ENCODE peak calls at places on chromosomes 5 and 9, in six cellular contexts. N is right lobe of liver; H is CD4-positive, alpha-beta memory T cell; D is heart right ventricle; Z is HCT116; G is MM.1S. Y is an unnamed sample.

GRCh38 chr5:42813533-42813932 is 1.8 kb upstream of the SELENOP start:
- DNase-seq in H (no peak), N (peak; percentile 62), G (no peak), D (no peak), Z (no peak), Y (peak; percentile 51)

GRCh38 chr9:113350937-113351336 is 1.6 kb downstream of the BSPRY start:
- DNase-seq in D (no peak), H (no peak), N (no peak), Z (no peak), G (peak; percentile 62), Y (no peak)

GRCh38 chr9:107587175-107587963 is 97.8 kb upstream of the KLF4 start:
- DNase-seq in H (no peak), N (peak; percentile 76), Z (no peak), G (no peak), D (peak; percentile 82), Y (peak; percentile 86)

GRCh38 chr9:75658301-75658919 is 232.1 kb upstream of the PCSK5 start:
- DNase-seq in N (no peak), G (no peak), Z (no peak), D (no peak), H (no peak), Y (no peak)

GRCh38 chr5:67206381-67207328 is 10.1 kb upstream of the CD180 start:
- DNase-seq in G (peak; percentile 95), N (no peak), Z (peak; percentile 82), D (no peak), H (peak; percentile 91), Y (no peak)

GRCh38 chr9:27701664-27702063 is 128.4 kb upstream of the C9orf72 start:
- DNase-seq in H (no peak), D (peak; percentile 40), N (no peak), G (no peak), Z (no peak), Y (peak; percentile 25)

GRCh38 chr9:40911647-40912046 is 216.8 kb downstream of the FOXD4L6 start:
- DNase-seq in N (no peak), G (no peak), Z (no peak), H (no peak), D (no peak), Y (no peak)

GRCh38 chr5:59198365-59198764 is 615.5 kb downstream of the RAB3C start:
- DNase-seq in N (no peak), Z (no peak), D (no peak), G (no peak), H (no peak), Y (no peak)

GRCh38 chr9:33446507-33447403 is 638 bp downstream of the AQP3 start:
- DNase-seq in D (peak; percentile 48), N (peak; percentile 89), G (peak; percentile 86), H (peak; percentile 82), Z (no peak), Y (peak; percentile 78)

GRCh38 chr9:97806721-97807120 is 46.3 kb upstream of the FOXE1 start:
- DNase-seq in G (no peak), H (no peak), Z (no peak), N (no peak), D (no peak), Y (no peak)

GRCh38 chr5:79959407-79959806 is 31.7 kb downstream of the MTX3 start:
- DNase-seq in D (no peak), G (no peak), N (no peak), H (no peak), Z (no peak), Y (no peak)

GRCh38 chr5:158147227-158147626 is 288.3 kb upstream of the CLINT1 start:
- DNase-seq in D (no peak), N (no peak), H (no peak), G (no peak), Z (no peak), Y (no peak)

GRCh38 chr5:56858777-56859442 is 43.6 kb downstream of the MAP3K1 start:
- DNase-seq in H (no peak), G (no peak), D (no peak), Z (no peak), N (no peak), Y (no peak)

GRCh38 chr5:76251656-76252055 is 151.4 kb upstream of the IQGAP2 start:
- DNase-seq in D (no peak), Z (no peak), G (no peak), N (no peak), H (no peak), Y (no peak)

GRCh38 chr9:79572891-79573696 is 1.3 kb downstream of the TLE4 start:
- DNase-seq in Z (no peak), D (peak; percentile 47), H (peak; percentile 71), G (peak; percentile 8), N (peak; percentile 76), Y (peak; percentile 85)

GRCh38 chr9:17580119-17580518 is 1.3 kb downstream of the SH3GL2 start:
- DNase-seq in N (no peak), H (no peak), D (no peak), G (no peak), Z (no peak), Y (no peak)

GRCh38 chr9:31807574-31808256 is 576.7 kb upstream of the ACO1 start:
- DNase-seq in D (no peak), Z (peak; percentile 51), G (no peak), N (no peak), H (no peak), Y (no peak)

GRCh38 chr5:142063878-142064331 is 44.7 kb upstream of the NDFIP1 start:
- DNase-seq in G (no peak), H (peak; percentile 35), N (no peak), Z (no peak), D (peak; percentile 77), Y (peak; percentile 95)

GRCh38 chr5:134512661-134512999 is 12.8 kb upstream of the JADE2 start:
- DNase-seq in G (no peak), Z (no peak), D (no peak), N (no peak), H (no peak), Y (no peak)

GRCh38 chr9:128820665-128821583 is 2.6 kb downstream of the ENDOG start:
- DNase-seq in N (no peak), D (no peak), H (no peak), G (no peak), Z (no peak), Y (no peak)

GRCh38 chr5:13478831-13479465 is 465.5 kb downstream of the DNAH5 start:
- DNase-seq in Z (no peak), H (no peak), N (no peak), G (peak; percentile 54), D (peak; percentile 8), Y (no peak)

DNA sequence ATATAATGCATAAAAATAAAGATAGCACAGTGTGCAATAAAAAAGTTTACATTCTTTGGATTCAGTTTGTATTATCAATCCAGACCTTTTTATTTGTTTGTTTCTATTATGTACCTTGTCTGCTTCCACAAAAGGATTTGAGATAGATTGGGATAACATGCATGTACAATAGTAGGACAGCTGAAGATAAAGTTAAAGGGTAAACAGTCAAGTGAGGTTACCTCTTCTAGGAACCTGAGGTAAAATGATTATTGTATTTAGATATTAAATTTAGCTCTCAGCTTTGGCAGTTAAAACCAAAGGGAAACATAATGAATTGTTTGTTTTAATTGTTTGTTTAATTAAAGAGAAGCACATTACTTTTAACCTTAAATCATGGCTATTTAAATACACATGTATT is 81.7 kb downstream of the ZCCHC7 start:
- DNase-seq in N (no peak), H (no peak), Z (no peak), D (no peak), G (no peak), Y (no peak)
- H3K27ac ChIP-seq in N (no peak overlapping the region), H (no peak overlapping the region), Z (no peak overlapping the region), D (no peak overlapping the region), G (no peak overlapping the region), Y (no peak overlapping the region)

GRCh38 chr5:9545301-9545958 is 445 bp downstream of the SEMA5A start:
- DNase-seq in H (no peak), Z (no peak), N (peak; percentile 24), D (no peak), G (peak; percentile 24), Y (peak; percentile 76)

GRCh38 chr5:9549941-9550340 is 4.1 kb upstream of the SEMA5A start:
- DNase-seq in G (no peak), Z (no peak), D (no peak), H (no peak), N (no peak), Y (no peak)

GRCh38 chr5:9545959-9546851 is at the start of gene SEMA5A:
- DNase-seq in N (peak; percentile 81), G (peak; percentile 78), D (peak; percentile 78), Z (no peak), H (peak; percentile 18), Y (peak; percentile 79)

GRCh38 chr5:9544502-9545300 is 1.2 kb downstream of the SEMA5A start:
- DNase-seq in Z (no peak), H (peak; percentile 13), G (peak; percentile 81), N (peak; percentile 88), D (peak; percentile 85), Y (peak; percentile 92)

DNA sequence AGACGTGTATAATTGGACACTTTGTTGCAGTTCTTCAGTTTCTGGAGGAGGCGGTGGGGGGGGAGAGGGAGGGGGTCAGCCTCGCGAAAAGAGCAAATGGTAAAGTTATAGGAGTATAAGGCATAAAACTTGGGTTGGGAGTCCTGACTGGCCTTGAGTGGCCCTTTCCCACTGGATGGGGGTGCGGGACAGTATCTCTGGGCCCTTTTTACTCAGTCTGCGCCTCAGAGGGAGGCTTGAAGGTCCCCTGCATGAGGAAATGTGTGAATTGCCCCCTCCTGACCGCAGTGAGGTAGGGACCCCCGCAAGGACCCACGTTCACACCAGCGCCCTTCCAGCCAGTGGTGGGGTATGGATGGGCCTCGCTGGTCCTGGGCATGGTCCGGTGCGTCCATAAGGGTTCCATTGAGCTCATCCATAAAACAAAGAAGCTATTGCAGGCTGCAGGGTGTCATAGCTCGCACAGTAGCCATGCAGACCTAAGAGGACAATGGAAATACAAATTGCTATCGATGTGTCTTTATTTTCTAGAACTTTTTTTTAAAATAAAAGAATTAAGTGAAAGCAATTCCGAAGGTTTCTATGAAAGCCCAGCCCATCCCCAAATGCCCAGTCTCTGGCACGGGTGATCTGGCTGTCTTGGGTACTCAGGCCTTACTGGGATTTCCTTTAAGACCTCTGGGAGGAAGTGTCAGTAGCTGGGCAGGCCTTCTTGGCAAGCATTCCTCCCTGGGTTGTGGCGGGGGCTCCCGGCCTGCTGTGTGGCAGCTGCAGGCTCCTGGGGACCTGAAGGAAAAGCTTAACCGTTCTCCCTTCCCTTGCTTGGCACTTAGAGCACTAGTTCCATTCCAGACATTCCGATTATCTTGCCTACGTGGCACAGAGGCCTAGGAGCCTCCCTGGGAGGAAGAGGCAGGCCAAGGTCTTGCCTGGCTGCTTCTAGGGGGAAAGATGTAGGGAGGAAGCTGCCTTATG is 1.4 kb upstream of the SEMA5A start:
- DNase-seq in D (peak; percentile 18), H (no peak), Z (no peak), G (no peak), N (no peak), Y (peak; percentile 49)
- H3K4me3 ChIP-seq in D (peak overlapping the region; percentile 86), H (no peak overlapping the region), Z (no peak overlapping the region), G (peak overlapping the region; percentile 88), N (peak overlapping the region; percentile 80), Y (peak overlapping the region; percentile 81)

GRCh38 chr9:99011161-99011709 is 67.5 kb downstream of the COL15A1 start:
- DNase-seq in N (no peak), D (no peak), Z (no peak), G (no peak), H (no peak), Y (no peak)
- H3K9me3 ChIP-seq in N (no peaks in the 10 kb centered on the region), D (peaks cover 32% of the 10 kb centered on the region), Z (no peaks in the 10 kb centered on the region), G (no peaks in the 10 kb centered on the region), H (no peaks in the 10 kb centered on the region), Y (no peaks in the 10 kb centered on the region)

GRCh38 chr9:125699870-125700269 is 7.1 kb downstream of the MAPKAP1 start:
- DNase-seq in G (no peak), H (no peak), D (no peak), N (no peak), Z (no peak), Y (no peak)

GRCh38 chr9:125696106-125696647 is 10.8 kb downstream of the MAPKAP1 start:
- DNase-seq in G (no peak), N (no peak), D (no peak), Z (no peak), H (no peak), Y (no peak)

GRCh38 chr9:125690679-125691078 is 16.3 kb downstream of the MAPKAP1 start:
- DNase-seq in N (no peak), H (no peak), G (no peak), Z (no peak), D (no peak), Y (no peak)

GRCh38 chr9:125694478-125694877 is 12.5 kb downstream of the MAPKAP1 start:
- DNase-seq in N (no peak), Z (no peak), H (no peak), D (no peak), G (no peak), Y (no peak)
- H3K27ac ChIP-seq in N (no peak overlapping the region), Z (no peak overlapping the region), H (no peak overlapping the region), D (no peak overlapping the region), G (no peak overlapping the region), Y (no peak overlapping the region)

Y was measured in right cardiac atrium.